ENCODE peak calls at places on chromosomes 5 and 9, in four cellular contexts. T, F, N and L are unnamed samples.

GRCh38 chr5:90518666-90519065 is 10.7 kb downstream of the LYSMD3 start:
- DNase-seq in N (no peak), F (peak; percentile 27), T (peak; percentile 71), L (no peak)

GRCh38 chr5:135193213-135194125 is 159.4 kb upstream of the PITX1 start:
- DNase-seq in T (peak; percentile 84), F (peak; percentile 55), N (peak; percentile 28), L (no peak)

GRCh38 chr9:6243746-6244145 is 28.1 kb downstream of the IL33 start:
- DNase-seq in T (peak; percentile 70), F (peak; percentile 7), N (no peak), L (no peak)

GRCh38 chr5:370959-371810 is 49.7 kb downstream of the AHRR start:
- DNase-seq in F (no peak), N (no peak), T (no peak), L (no peak)

GRCh38 chr9:111952559-111952958 is 55.9 kb downstream of the UGCG start:
- DNase-seq in N (no peak), T (peak; percentile 87), F (peak; percentile 91), L (no peak)

GRCh38 chr5:149035282-149035882 is 27.5 kb downstream of the SH3TC2 start:
- DNase-seq in T (peak; percentile 53), F (peak; percentile 76), N (peak; percentile 81), L (peak; percentile 75)

GRCh38 chr5:61965495-61965894 is 340.5 kb upstream of the KIF2A start:
- DNase-seq in F (no peak), N (no peak), T (peak; percentile 37), L (no peak)

GRCh38 chr5:31487510-31487909 is 44.4 kb downstream of the DROSHA start:
- DNase-seq in N (no peak), F (no peak), T (no peak), L (no peak)

GRCh38 chr9:137878146-137878941 is 762 bp downstream of the CACNA1B start:
- DNase-seq in F (no peak), T (peak; percentile 23), N (no peak), L (peak; percentile 37)

GRCh38 chr9:111621895-111622480 is 9.1 kb upstream of the DNAJC25 start:
- DNase-seq in N (no peak), F (peak; percentile 39), T (peak; percentile 20), L (peak; percentile 12)

GRCh38 chr9:693460-694390 is 147.8 kb upstream of the DMRT1 start:
- DNase-seq in T (peak; percentile 90), N (peak; percentile 93), F (peak; percentile 63), L (peak; percentile 65)

GRCh38 chr9:23582836-23583235 is 243.2 kb downstream of the ELAVL2 start:
- DNase-seq in N (no peak), F (no peak), T (peak; percentile 14), L (no peak)

GRCh38 chr9:98442541-98442940 is 187.1 kb upstream of the TBC1D2 start:
- DNase-seq in N (no peak), T (peak; percentile 39), F (no peak), L (no peak)

GRCh38 chr5:83026930-83027687 is 50.1 kb downstream of the TMEM167A start:
- DNase-seq in F (no peak), N (no peak), T (no peak), L (no peak)

GRCh38 chr5:180289433-180289832 is 2.5 kb downstream of the MAPK9 start:
- DNase-seq in N (no peak), T (no peak), F (no peak), L (no peak)

GRCh38 chr5:7501066-7501465 is 105.1 kb downstream of the ADCY2 start:
- DNase-seq in F (no peak), N (no peak), T (no peak), L (no peak)

GRCh38 chr9:126915281-126915816 is 767 bp downstream of the RALGPS1 start:
- DNase-seq in F (no peak), N (peak; percentile 70), T (no peak), L (peak; percentile 89)

GRCh38 chr5:158313739-158314464 is 455.0 kb upstream of the CLINT1 start:
- DNase-seq in T (no peak), F (no peak), N (no peak), L (no peak)

GRCh38 chr9:98691890-98692289 is 16.8 kb downstream of the GABBR2 start:
- DNase-seq in N (no peak), T (no peak), F (no peak), L (no peak)

GRCh38 chr5:59319286-59319685 is 574.2 kb downstream of the PDE4D start:
- DNase-seq in T (no peak), F (no peak), N (no peak), L (no peak)

GRCh38 chr5:52204310-52204709 is 583.4 kb upstream of the ITGA1 start:
- DNase-seq in F (no peak), T (no peak), N (no peak), L (no peak)

GRCh38 chr5:16726538-16726946 is 109.7 kb upstream of the RETREG1 start:
- DNase-seq in N (no peak), F (no peak), T (peak; percentile 56), L (no peak)

GRCh38 chr5:121108725-121109124 is 644.6 kb downstream of the PRR16 start:
- DNase-seq in T (no peak), F (no peak), N (no peak), L (peak; percentile 7)

GRCh38 chr9:113652355-113653152 is 189.0 kb downstream of the RGS3 start:
- DNase-seq in F (no peak), T (no peak), N (peak; percentile 36), L (peak; percentile 53)

GRCh38 chr5:54692631-54693030 is 175.1 kb downstream of the SNX18 start:
- DNase-seq in T (no peak), N (no peak), F (no peak), L (no peak)

GRCh38 chr9:81665514-81665838 is 23.9 kb downstream of the TLE1 start:
- DNase-seq in N (no peak), T (no peak), F (no peak), L (no peak)

GRCh38 chr5:127029513-127030258 is 672 bp downstream of the MARCHF3 start:
- DNase-seq in N (peak; percentile 73), F (peak; percentile 64), T (peak; percentile 59), L (peak; percentile 48)

GRCh38 chr5:10607666-10608442 is 44.0 kb downstream of the ANKRD33B start:
- DNase-seq in T (peak; percentile 52), F (peak; percentile 75), N (peak; percentile 80), L (peak; percentile 55)

GRCh38 chr9:20292002-20292401 is 330.3 kb downstream of the MLLT3 start:
- DNase-seq in T (peak; percentile 71), N (no peak), F (no peak), L (no peak)

GRCh38 chr5:175012267-175012666 is 287.9 kb downstream of the MSX2 start:
- DNase-seq in N (no peak), T (no peak), F (no peak), L (no peak)

GRCh38 chr5:84724683-84725082 is 340.0 kb upstream of the EDIL3 start:
- DNase-seq in F (no peak), N (no peak), T (peak; percentile 86), L (no peak)

GRCh38 chr5:134438641-134439621 is 27.2 kb upstream of the CDKN2AIPNL start:
- DNase-seq in N (peak; percentile 94), T (peak; percentile 96), F (peak; percentile 98), L (peak; percentile 99)

GRCh38 chr5:138441221-138441620 is 2.4 kb downstream of the REEP2 start:
- DNase-seq in T (no peak), F (no peak), N (no peak), L (no peak)

GRCh38 chr5:57458443-57458842 is 24.2 kb downstream of the ACTBL2 start:
- DNase-seq in F (no peak), T (no peak), N (no peak), L (no peak)

GRCh38 chr5:120576588-120576987 is 112.5 kb downstream of the PRR16 start:
- DNase-seq in N (no peak), T (no peak), F (no peak), L (no peak)

GRCh38 chr5:167447466-167447865 is 844.0 kb upstream of the WWC1 start:
- DNase-seq in N (no peak), T (peak; percentile 21), F (no peak), L (peak; percentile 49)

GRCh38 chr9:136197372-136197875 is 7.5 kb downstream of the LHX3 start:
- DNase-seq in F (no peak), N (no peak), T (no peak), L (no peak)

GRCh38 chr9:136197930-136198604 is 6.9 kb downstream of the LHX3 start:
- DNase-seq in N (no peak), T (no peak), F (no peak), L (no peak)

GRCh38 chr9:136199391-136200288 is 5.3 kb downstream of the LHX3 start:
- DNase-seq in F (no peak), T (no peak), N (no peak), L (no peak)

GRCh38 chr9:136200424-136200823 is 4.5 kb downstream of the LHX3 start:
- DNase-seq in T (no peak), N (no peak), F (no peak), L (no peak)

GRCh38 chr9:136198605-136199083 is 6.3 kb downstream of the LHX3 start:
- DNase-seq in N (no peak), F (no peak), T (peak; percentile 4), L (peak; percentile 7)
- H3K4me3 ChIP-seq in N (no peak overlapping the region), F (no peak overlapping the region), T (no peak overlapping the region), L (no peak overlapping the region)

GRCh38 chr9:16105576-16105975 is 552.7 kb downstream of the CCDC171 start:
- DNase-seq in N (no peak), F (no peak), T (peak; percentile 51), L (no peak)

GRCh38 chr9:16100596-16101091 is 547.8 kb downstream of the CCDC171 start:
- DNase-seq in T (peak; percentile 40), F (peak; percentile 61), N (peak; percentile 80), L (peak; percentile 13)

GRCh38 chr9:16103613-16104012 is 550.8 kb downstream of the CCDC171 start:
- DNase-seq in T (peak; percentile 35), F (no peak), N (peak; percentile 73), L (no peak)

GRCh38 chr9:16102154-16102553 is 549.3 kb downstream of the CCDC171 start:
- DNase-seq in N (no peak), F (no peak), T (no peak), L (no peak)

GRCh38 chr9:16106211-16106610 is 553.4 kb downstream of the CCDC171 start:
- DNase-seq in T (no peak), N (no peak), F (no peak), L (no peak)
- H3K4me3 ChIP-seq in T (no peak overlapping the region), N (no peak overlapping the region), F (no peak overlapping the region), L (no peak overlapping the region)

GRCh38 chr5:150801117-150801927 is 22.8 kb downstream of the SMIM3 start:
- DNase-seq in T (peak; percentile 53), F (no peak), N (no peak), L (no peak)
- H3K4me3 ChIP-seq in T (peak overlapping the region; percentile 57), F (peak overlapping the region; percentile 49), N (peak overlapping the region; percentile 2), L (no peak overlapping the region)

GRCh38 chr5:80963966-80964481 is 3.9 kb downstream of the RASGRF2 start:
- DNase-seq in N (no peak), F (peak; percentile 45), T (peak; percentile 76), L (no peak)
- H3K4me3 ChIP-seq in N (no peak overlapping the region), F (no peak overlapping the region), T (peak overlapping the region; percentile 29), L (no peak overlapping the region)